ENCODE peak calls at places on chromosomes 16 and 17, in seven cellular contexts. Y, F, H, I, V, X and U are unnamed samples.

GRCh38 chr17:42009170-42009569 is 8.1 kb downstream of the DNAJC7 start:
- DNase-seq in Y (no peak), F (no peak), H (no peak), I (no peak), V (no peak), X (no peak), U (no peak)

GRCh38 chr16:86891121-86891520 is 312.8 kb downstream of the FOXL1 start:
- DNase-seq in Y (no peak), F (no peak), H (no peak), I (no peak), V (no peak), X (no peak), U (no peak)

GRCh38 chr17:61757168-61757567 is 106.2 kb downstream of the BRIP1 start:
- DNase-seq in Y (no peak), F (no peak), H (no peak), I (no peak), V (no peak), X (no peak), U (no peak)

GRCh38 chr17:63775420-63775819 is 1.4 kb downstream of the DDX42 start:
- DNase-seq in Y (no peak), F (no peak), H (no peak), I (no peak), V (peak), X (no peak), U (no peak)

GRCh38 chr17:8360751-8361150 is 15.8 kb downstream of the KRABD2 start:
- DNase-seq in Y (no peak), F (no peak), H (no peak), I (no peak), V (no peak), X (no peak), U (no peak)

GRCh38 chr17:226108-226772 is 44.8 kb upstream of the DOC2B start:
- DNase-seq in Y (no peak), F (no peak), H (no peak), I (no peak), V (no peak), X (no peak), U (no peak)

GRCh38 chr16:75306102-75306762 is 54.8 kb upstream of the BCAR1 start:
- DNase-seq in Y (peak), F (no peak), H (no peak), I (no peak), V (peak), X (no peak), U (no peak)

GRCh38 chr16:11079657-11080187 is 135.4 kb downstream of the CLEC16A start:
- DNase-seq in Y (peak), F (no peak), H (no peak), I (peak), V (peak), X (no peak), U (no peak)

GRCh38 chr16:15055141-15056053 is 477 bp downstream of the NTAN1 start:
- DNase-seq in Y (no peak), F (no peak), H (peak), I (peak), V (no peak), X (peak), U (no peak)

GRCh38 chr17:43015579-43015978 is 6.6 kb downstream of the VAT1 start:
- DNase-seq in Y (no peak), F (no peak), H (peak), I (no peak), V (no peak), X (peak), U (no peak)

GRCh38 chr16:27236635-27237228 is 31.8 kb downstream of the NSMCE1 start:
- DNase-seq in Y (no peak), F (no peak), H (no peak), I (no peak), V (no peak), X (no peak), U (no peak)

GRCh38 chr16:57693539-57693938 is 1.1 kb upstream of the DRC7 start:
- DNase-seq in Y (no peak), F (no peak), H (no peak), I (no peak), V (no peak), X (no peak), U (no peak)

GRCh38 chr16:72537684-72538083 is 365.7 kb upstream of the PMFBP1 start:
- DNase-seq in Y (peak), F (no peak), H (no peak), I (peak), V (no peak), X (no peak), U (no peak)

GRCh38 chr17:17119106-17119505 is 76.8 kb downstream of the MPRIP start:
- DNase-seq in Y (no peak), F (no peak), H (no peak), I (no peak), V (no peak), X (peak), U (no peak)
- TF ChIP-seq CTCF in Y (no peak), F (no peak), H (no peak), I (no peak), V (no peak), X (no peak), U (no peak)

DNA sequence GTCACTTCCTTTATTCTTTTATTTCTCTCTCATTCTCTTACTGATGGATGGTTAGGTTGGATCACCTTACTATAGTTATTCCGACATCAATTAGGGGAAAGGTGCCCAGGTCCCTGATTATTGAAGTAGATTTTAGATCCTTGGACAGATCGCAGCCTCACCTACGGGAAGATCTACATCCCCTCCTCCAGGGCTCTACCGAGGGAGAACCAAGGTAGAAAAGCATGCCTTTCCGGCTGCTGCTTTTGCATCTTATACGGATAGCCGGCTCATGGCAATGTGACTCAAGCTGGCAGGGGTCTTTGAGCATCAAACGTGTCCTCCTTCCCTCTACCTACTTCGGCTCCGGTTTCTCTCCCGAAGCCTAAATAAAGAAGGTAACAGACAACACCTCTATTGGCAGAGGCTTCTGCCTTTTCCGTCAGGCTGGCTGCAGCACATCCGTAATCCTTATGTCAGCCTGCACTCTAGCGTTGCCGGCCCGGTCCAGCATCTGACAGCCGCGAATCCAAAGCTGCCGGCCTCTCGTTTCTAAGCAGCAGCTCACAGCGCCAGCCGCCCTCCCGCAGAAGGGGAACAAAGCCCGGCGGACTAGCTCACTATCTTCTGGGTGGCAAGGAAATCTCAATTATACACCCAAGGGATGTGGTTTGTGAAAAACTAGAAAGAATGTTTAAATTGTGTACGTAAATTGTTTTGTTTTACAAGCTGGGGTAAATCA is 46.9 kb downstream of the IRX6 start:
- DNase-seq in Y (peak), F (no peak), H (peak), I (peak), V (no peak), X (peak), U (peak)
- TF ChIP-seq CTCF in Y (peak), F (peak), H (peak), I (peak), V (no peak), X (peak), U (peak)

GRCh38 chr16:2937170-2937569 is 25.4 kb downstream of the FLYWCH1 start:
- DNase-seq in Y (no peak), F (no peak), H (no peak), I (no peak), V (no peak), X (no peak), U (no peak)

GRCh38 chr16:2933701-2934100 is 22.0 kb downstream of the FLYWCH1 start:
- DNase-seq in Y (no peak), F (no peak), H (no peak), I (no peak), V (no peak), X (no peak), U (no peak)

GRCh38 chr16:2936436-2937011 is 24.8 kb downstream of the FLYWCH1 start:
- DNase-seq in Y (no peak), F (no peak), H (no peak), I (no peak), V (no peak), X (no peak), U (no peak)

GRCh38 chr16:2934450-2934849 is 22.7 kb downstream of the FLYWCH1 start:
- DNase-seq in Y (no peak), F (no peak), H (no peak), I (no peak), V (no peak), X (no peak), U (no peak)

GRCh38 chr16:2935418-2935817 is 23.7 kb downstream of the FLYWCH1 start:
- DNase-seq in Y (no peak), F (no peak), H (no peak), I (no peak), V (no peak), X (no peak), U (no peak)
- TF ChIP-seq CTCF in Y (no peak), F (no peak), H (no peak), I (no peak), V (no peak), X (no peak), U (no peak)

GRCh38 chr17:59914274-59914854 is 21.4 kb downstream of the RPS6KB1 start:
- DNase-seq in Y (no peak), F (no peak), H (no peak), I (peak), V (peak), X (no peak), U (no peak)
- TF ChIP-seq CTCF in Y (peak), F (peak), H (peak), I (peak), V (peak), X (peak), U (peak)

GRCh38 chr17:74466111-74466784 is at the start of gene CD300A:
- DNase-seq in Y (no peak), F (no peak), H (peak), I (no peak), V (no peak), X (peak), U (no peak)
- TF ChIP-seq CTCF in Y (no peak), F (no peak), H (no peak), I (no peak), V (no peak), X (no peak), U (no peak)

GRCh38 chr16:30447512-30448226 is 2.0 kb upstream of the SEPHS2 start:
- DNase-seq in Y (no peak), F (no peak), H (no peak), I (no peak), V (no peak), X (no peak), U (no peak)

GRCh38 chr16:30445149-30445407 is 596 bp downstream of the SEPHS2 start:
- DNase-seq in Y (no peak), F (no peak), H (peak), I (no peak), V (no peak), X (no peak), U (no peak)

GRCh38 chr16:30446203-30446595 is 525 bp upstream of the SEPHS2 start:
- DNase-seq in Y (no peak), F (no peak), H (no peak), I (no peak), V (no peak), X (no peak), U (no peak)

GRCh38 chr16:30444231-30445148 is 1.2 kb downstream of the SEPHS2 start:
- DNase-seq in Y (no peak), F (no peak), H (no peak), I (no peak), V (no peak), X (no peak), U (no peak)

GRCh38 chr16:30445408-30446202 is at the start of gene SEPHS2:
- DNase-seq in Y (peak), F (peak), H (peak), I (peak), V (peak), X (peak), U (peak)
- TF ChIP-seq CTCF in Y (peak), F (peak), H (peak), I (peak), V (peak), X (peak), U (peak)

GRCh38 chr17:39270923-39271322 is 45.2 kb upstream of the STAC2 start:
- DNase-seq in Y (peak), F (no peak), H (no peak), I (peak), V (peak), X (no peak), U (no peak)
- TF ChIP-seq CTCF in Y (peak), F (no peak), H (peak), I (peak), V (peak), X (peak), U (peak)

GRCh38 chr16:8898660-8899318 is 16.6 kb downstream of the LITAFD start:
- DNase-seq in Y (no peak), F (no peak), H (no peak), I (no peak), V (no peak), X (no peak), U (no peak)

GRCh38 chr16:8903004-8903403 is 20.9 kb downstream of the LITAFD start:
- DNase-seq in Y (no peak), F (no peak), H (no peak), I (no peak), V (no peak), X (no peak), U (no peak)

GRCh38 chr16:8901318-8901861 is 19.2 kb downstream of the LITAFD start:
- DNase-seq in Y (no peak), F (no peak), H (no peak), I (no peak), V (no peak), X (no peak), U (no peak)

GRCh38 chr16:8900343-8900742 is 18.2 kb downstream of the LITAFD start:
- DNase-seq in Y (no peak), F (no peak), H (no peak), I (no peak), V (no peak), X (no peak), U (no peak)

DNA sequence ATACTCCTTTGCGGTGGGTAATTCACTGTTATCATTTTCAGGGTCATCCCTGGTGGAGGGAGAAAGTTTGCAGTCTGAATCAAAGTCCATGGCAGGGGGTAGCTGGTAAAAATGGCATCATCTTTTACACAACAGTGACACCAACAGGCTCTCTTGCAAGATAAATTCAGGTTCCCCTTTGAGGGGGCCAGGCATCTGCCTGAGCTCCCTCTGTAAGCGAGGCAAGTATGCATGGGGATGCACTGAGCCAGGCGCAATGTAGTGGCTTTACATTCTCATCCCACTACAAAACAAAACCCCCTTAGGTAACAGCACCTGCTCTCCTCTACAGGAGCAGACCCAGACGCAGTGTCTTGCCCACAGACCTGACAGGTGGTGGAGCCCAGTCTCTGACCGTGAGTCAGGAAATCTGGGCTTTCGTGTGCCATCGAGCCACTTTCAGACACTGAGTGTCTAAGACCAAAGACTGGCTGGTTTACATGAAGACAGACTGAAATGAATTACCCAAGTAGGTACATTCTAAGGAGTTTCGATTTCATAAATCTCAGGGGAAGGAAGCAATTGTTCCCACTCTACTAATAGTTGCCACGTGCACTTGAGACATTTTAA is 17.7 kb downstream of the LITAFD start:
- DNase-seq in Y (no peak), F (no peak), H (no peak), I (no peak), V (no peak), X (no peak), U (no peak)
- TF ChIP-seq CTCF in Y (no peak), F (no peak), H (no peak), I (no peak), V (no peak), X (no peak), U (no peak)

GRCh38 chr17:4703330-4703691 is 626 bp downstream of the PELP1 start:
- DNase-seq in Y (no peak), F (no peak), H (no peak), I (no peak), V (no peak), X (no peak), U (no peak)
- TF ChIP-seq CTCF in Y (no peak), F (no peak), H (no peak), I (no peak), V (no peak), X (no peak), U (no peak)

GRCh38 chr16:894841-895240 is 75.9 kb downstream of the LMF1 start:
- DNase-seq in Y (no peak), F (no peak), H (peak), I (no peak), V (no peak), X (no peak), U (no peak)
- TF ChIP-seq CTCF in Y (no peak), F (no peak), H (no peak), I (no peak), V (peak), X (no peak), U (no peak)